ENCODE peak calls at places on chromosomes 2 and 18, in nine cellular contexts. W is activated gamma-delta T cell treated with Interleukin-2 at 50 U/mL for 16 hours, X is HEK293T, A is NCI-H526, D is H7, T is NCI-H748 treated with DMSO at 0.1 percent for 48 hours, M is ovary, K is anterior cingulate cortex, J is type B pancreatic cell. S is an unnamed sample.

GRCh38 chr2:39266139-39266805 is 22.5 kb upstream of the CDKL4 start:
- DNase-seq in W (no peak), X (no peak), A (no peak), D (no peak), T (no peak), M (no peak), K (no peak), J (no peak), S (peak)

GRCh38 chr2:150154308-150154797 is 333.1 kb downstream of the RND3 start:
- DNase-seq in W (no peak), X (no peak), A (no peak), D (no peak), T (no peak), M (no peak), K (no peak), J (no peak), S (no peak)

GRCh38 chr2:215677466-215677865 is 241.6 kb upstream of the FN1 start:
- DNase-seq in W (no peak), X (no peak), A (no peak), D (no peak), T (no peak), M (no peak), K (no peak), J (no peak), S (peak)

GRCh38 chr2:535222-535621 is 142.0 kb downstream of the TMEM18 start:
- DNase-seq in W (no peak), X (no peak), A (no peak), D (no peak), T (no peak), M (no peak), K (no peak), J (no peak), S (no peak)

GRCh38 chr2:6370753-6371152 is 495.0 kb downstream of the CMPK2 start:
- DNase-seq in W (no peak), X (no peak), A (no peak), D (no peak), T (no peak), M (no peak), K (no peak), J (no peak), S (peak)

GRCh38 chr18:44033144-44033543 is 647.5 kb upstream of the SETBP1 start:
- DNase-seq in W (no peak), X (no peak), A (no peak), D (no peak), T (no peak), M (no peak), K (no peak), J (no peak), S (no peak)

GRCh38 chr18:69408522-69408921 is 7.8 kb downstream of the DOK6 start:
- DNase-seq in W (no peak), X (no peak), A (no peak), D (no peak), T (no peak), M (no peak), K (no peak), J (no peak), S (no peak)

GRCh38 chr18:49764032-49764431 is 49.3 kb downstream of the ACAA2 start:
- DNase-seq in W (no peak), X (no peak), A (no peak), D (no peak), T (no peak), M (no peak), K (no peak), J (no peak), S (no peak)

GRCh38 chr2:173831312-173832229 is 133.6 kb downstream of the SP3 start:
- DNase-seq in W (no peak), X (no peak), A (no peak), D (no peak), T (no peak), M (peak), K (no peak), J (no peak), S (no peak)

GRCh38 chr18:45639424-45639823 is 24.1 kb downstream of the SLC14A2 start:
- DNase-seq in W (no peak), X (no peak), A (no peak), D (no peak), T (no peak), M (no peak), K (no peak), J (no peak), S (no peak)

GRCh38 chr18:61635901-61636528 is 256.8 kb downstream of the RNF152 start:
- DNase-seq in W (peak), X (peak), A (peak), D (peak), T (peak), M (peak), K (peak), J (no peak), S (peak)

GRCh38 chr2:179344970-179345369 is 80.3 kb upstream of the SESTD1 start:
- DNase-seq in W (no peak), X (no peak), A (no peak), D (no peak), T (no peak), M (no peak), K (no peak), J (no peak), S (peak)

GRCh38 chr2:164314148-164314547 is 307.1 kb downstream of the GRB14 start:
- DNase-seq in W (no peak), X (peak), A (no peak), D (no peak), T (no peak), M (no peak), K (no peak), J (no peak), S (peak)

GRCh38 chr2:1907283-1907682 is 163.0 kb upstream of the PXDN start:
- DNase-seq in W (no peak), X (no peak), A (no peak), D (peak), T (no peak), M (no peak), K (no peak), J (no peak), S (no peak)

GRCh38 chr2:160388464-160389263 is 104.9 kb downstream of the RBMS1 start:
- DNase-seq in W (peak), X (no peak), A (no peak), D (no peak), T (no peak), M (no peak), K (no peak), J (no peak), S (no peak)

GRCh38 chr2:73408198-73408597 is 22.6 kb downstream of the ALMS1 start:
- DNase-seq in W (no peak), X (no peak), A (no peak), D (no peak), T (no peak), M (no peak), K (no peak), J (no peak), S (no peak)

GRCh38 chr2:70160545-70160944 is 30.3 kb downstream of the C2orf42 start:
- DNase-seq in W (no peak), X (no peak), A (no peak), D (no peak), T (no peak), M (no peak), K (no peak), J (no peak), S (no peak)

GRCh38 chr18:36757081-36757480 is 71.7 kb downstream of the TPGS2 start:
- DNase-seq in W (no peak), X (peak), A (no peak), D (peak), T (peak), M (no peak), K (no peak), J (no peak), S (peak)

GRCh38 chr2:9655441-9656269 is 24.9 kb upstream of the YWHAQ start:
- DNase-seq in W (peak), X (no peak), A (no peak), D (no peak), T (no peak), M (no peak), K (no peak), J (no peak), S (peak)

GRCh38 chr2:47007221-47007825 is 91.7 kb upstream of the MCFD2 start:
- DNase-seq in W (no peak), X (no peak), A (no peak), D (no peak), T (no peak), M (no peak), K (peak), J (no peak), S (no peak)

GRCh38 chr2:132857334-132857733 is 187.3 kb upstream of the LYPD1 start:
- DNase-seq in W (no peak), X (no peak), A (no peak), D (no peak), T (no peak), M (no peak), K (no peak), J (no peak), S (no peak)

GRCh38 chr2:107174126-107174525 is 288.2 kb upstream of the ST6GAL2 start:
- DNase-seq in W (no peak), X (no peak), A (no peak), D (no peak), T (no peak), M (no peak), K (no peak), J (no peak), S (no peak)

GRCh38 chr18:13235981-13236380 is 17.4 kb downstream of the LDLRAD4 start:
- DNase-seq in W (no peak), X (no peak), A (no peak), D (peak), T (no peak), M (no peak), K (peak), J (no peak), S (peak)